ENCODE peak calls at places on chromosomes 1 and 21, in four cellular contexts. One of them, this sample, is unnamed.

GRCh38 chr1:15259608-15260007 is 12.6 kb downstream of the FHAD1 start:
- DNase-seq in activated naive CD8-positive, alpha-beta T cell treated with anti-CD3 and anti-CD28 coated beads for 36 hours: no peak
- DNase-seq in tibial artery: no peak
- DNase-seq in LNCaP clone FGC: no peak
- DNase-seq in this sample: no peak

GRCh38 chr1:15691434-15692032 is 7.4 kb downstream of the PLEKHM2 start:
- DNase-seq in activated naive CD8-positive, alpha-beta T cell treated with anti-CD3 and anti-CD28 coated beads for 36 hours: no peak
- DNase-seq in tibial artery: no peak
- DNase-seq in LNCaP clone FGC: no peak
- DNase-seq in this sample: no peak

GRCh38 chr1:38486115-38486514 is 373.5 kb downstream of the RRAGC start:
- DNase-seq in activated naive CD8-positive, alpha-beta T cell treated with anti-CD3 and anti-CD28 coated beads for 36 hours: no peak
- DNase-seq in tibial artery: no peak
- DNase-seq in LNCaP clone FGC: no peak
- DNase-seq in this sample: no peak

GRCh38 chr1:164320780-164321683 is 238.0 kb upstream of the PBX1 start:
- DNase-seq in activated naive CD8-positive, alpha-beta T cell treated with anti-CD3 and anti-CD28 coated beads for 36 hours: no peak
- DNase-seq in tibial artery: no peak
- DNase-seq in LNCaP clone FGC: no peak
- DNase-seq in this sample: no peak

GRCh38 chr1:234743866-234744581 is 134.0 kb upstream of the IRF2BP2 start:
- DNase-seq in activated naive CD8-positive, alpha-beta T cell treated with anti-CD3 and anti-CD28 coated beads for 36 hours: no peak
- DNase-seq in tibial artery: no peak
- DNase-seq in LNCaP clone FGC: no peak
- DNase-seq in this sample: no peak

GRCh38 chr1:239008568-239008967 is 377.8 kb upstream of the CHRM3 start:
- DNase-seq in activated naive CD8-positive, alpha-beta T cell treated with anti-CD3 and anti-CD28 coated beads for 36 hours: no peak
- DNase-seq in tibial artery: no peak
- DNase-seq in LNCaP clone FGC: no peak
- DNase-seq in this sample: no peak

GRCh38 chr1:156025873-156026272 is 5.1 kb upstream of the SSR2 start:
- DNase-seq in activated naive CD8-positive, alpha-beta T cell treated with anti-CD3 and anti-CD28 coated beads for 36 hours: peak
- DNase-seq in tibial artery: no peak
- DNase-seq in LNCaP clone FGC: no peak
- DNase-seq in this sample: peak

GRCh38 chr1:103084176-103084575 is 24.1 kb downstream of the COL11A1 start:
- DNase-seq in activated naive CD8-positive, alpha-beta T cell treated with anti-CD3 and anti-CD28 coated beads for 36 hours: no peak
- DNase-seq in tibial artery: no peak
- DNase-seq in LNCaP clone FGC: no peak
- DNase-seq in this sample: no peak

GRCh38 chr1:86825294-86825693 is 88.6 kb downstream of the SELENOF start:
- DNase-seq in activated naive CD8-positive, alpha-beta T cell treated with anti-CD3 and anti-CD28 coated beads for 36 hours: no peak
- DNase-seq in tibial artery: no peak
- DNase-seq in LNCaP clone FGC: no peak
- DNase-seq in this sample: no peak

GRCh38 chr21:22319435-22319834 is 1321.2 kb downstream of the NCAM2 start:
- DNase-seq in activated naive CD8-positive, alpha-beta T cell treated with anti-CD3 and anti-CD28 coated beads for 36 hours: no peak
- DNase-seq in tibial artery: no peak
- DNase-seq in LNCaP clone FGC: no peak
- DNase-seq in this sample: no peak

GRCh38 chr1:168110896-168111545 is 25.7 kb downstream of the GPR161 start:
- DNase-seq in activated naive CD8-positive, alpha-beta T cell treated with anti-CD3 and anti-CD28 coated beads for 36 hours: no peak
- DNase-seq in tibial artery: no peak
- DNase-seq in LNCaP clone FGC: no peak
- DNase-seq in this sample: no peak

GRCh38 chr1:11335417-11336070 is 62.5 kb downstream of the UBIAD1 start:
- DNase-seq in activated naive CD8-positive, alpha-beta T cell treated with anti-CD3 and anti-CD28 coated beads for 36 hours: no peak
- DNase-seq in tibial artery: no peak
- DNase-seq in LNCaP clone FGC: no peak
- DNase-seq in this sample: no peak

GRCh38 chr1:222616535-222616934 is 1.4 kb upstream of the MIA3 start:
- DNase-seq in activated naive CD8-positive, alpha-beta T cell treated with anti-CD3 and anti-CD28 coated beads for 36 hours: no peak
- DNase-seq in tibial artery: no peak
- DNase-seq in LNCaP clone FGC: no peak
- DNase-seq in this sample: no peak

GRCh38 chr1:8241417-8242014 is 76.4 kb upstream of the SLC45A1 start:
- DNase-seq in activated naive CD8-positive, alpha-beta T cell treated with anti-CD3 and anti-CD28 coated beads for 36 hours: no peak
- DNase-seq in tibial artery: no peak
- DNase-seq in LNCaP clone FGC: no peak
- DNase-seq in this sample: no peak

GRCh38 chr1:199089393-199090122 is 450.7 kb downstream of the PTPRC start:
- DNase-seq in activated naive CD8-positive, alpha-beta T cell treated with anti-CD3 and anti-CD28 coated beads for 36 hours: peak
- DNase-seq in tibial artery: no peak
- DNase-seq in LNCaP clone FGC: no peak
- DNase-seq in this sample: peak

GRCh38 chr1:34013958-34014737 is 150.3 kb downstream of the HMGB4 start:
- DNase-seq in activated naive CD8-positive, alpha-beta T cell treated with anti-CD3 and anti-CD28 coated beads for 36 hours: peak
- DNase-seq in tibial artery: no peak
- DNase-seq in LNCaP clone FGC: no peak
- DNase-seq in this sample: peak

GRCh38 chr1:109765896-109766615 is 2.3 kb upstream of the EPS8L3 start:
- DNase-seq in activated naive CD8-positive, alpha-beta T cell treated with anti-CD3 and anti-CD28 coated beads for 36 hours: no peak
- DNase-seq in tibial artery: peak
- DNase-seq in LNCaP clone FGC: no peak
- DNase-seq in this sample: no peak

GRCh38 chr1:162846256-162847212 is 14.4 kb downstream of the CCDC190 start:
- DNase-seq in activated naive CD8-positive, alpha-beta T cell treated with anti-CD3 and anti-CD28 coated beads for 36 hours: no peak
- DNase-seq in tibial artery: no peak
- DNase-seq in LNCaP clone FGC: no peak
- DNase-seq in this sample: no peak

GRCh38 chr1:3649342-3650247 is at the start of gene WRAP73:
- DNase-seq in activated naive CD8-positive, alpha-beta T cell treated with anti-CD3 and anti-CD28 coated beads for 36 hours: peak
- DNase-seq in tibial artery: peak
- DNase-seq in LNCaP clone FGC: peak
- DNase-seq in this sample: peak

GRCh38 chr1:28437924-28438699 is 67.7 kb upstream of the RCC1 start:
- DNase-seq in activated naive CD8-positive, alpha-beta T cell treated with anti-CD3 and anti-CD28 coated beads for 36 hours: no peak
- DNase-seq in tibial artery: peak
- DNase-seq in LNCaP clone FGC: peak
- DNase-seq in this sample: peak

GRCh38 chr1:97759078-97759477 is 161.8 kb downstream of the DPYD start:
- DNase-seq in activated naive CD8-positive, alpha-beta T cell treated with anti-CD3 and anti-CD28 coated beads for 36 hours: no peak
- DNase-seq in tibial artery: no peak
- DNase-seq in LNCaP clone FGC: no peak
- DNase-seq in this sample: no peak